ENCODE peak calls at places on chromosomes 6 and 20, in eight cellular contexts. D, P, X, L, W, H, J and M are unnamed samples.

GRCh38 chr20:56247954-56248782 is at the start of gene MC3R:
- DNase-seq in D (peak), P (peak), X (no peak), L (no peak), W (peak), H (peak), J (peak), M (no peak)

GRCh38 chr6:83514877-83515466 is 2.6 kb downstream of the PRSS35 start:
- DNase-seq in D (peak), P (peak), X (no peak), L (peak), W (peak), H (peak), J (peak), M (no peak)

GRCh38 chr20:22386300-22386623 is 198.1 kb downstream of the FOXA2 start:
- DNase-seq in D (no peak), P (no peak), X (no peak), L (no peak), W (no peak), H (no peak), J (no peak), M (no peak)

GRCh38 chr6:96537726-96538125 is 16.1 kb downstream of the UFL1 start:
- DNase-seq in D (no peak), P (no peak), X (no peak), L (no peak), W (no peak), H (no peak), J (no peak), M (no peak)

GRCh38 chr6:75611011-75611701 is 9.5 kb downstream of the SENP6 start:
- DNase-seq in D (no peak), P (no peak), X (no peak), L (no peak), W (no peak), H (no peak), J (no peak), M (no peak)

GRCh38 chr6:43836507-43836906 is 66.5 kb downstream of the VEGFA start:
- DNase-seq in D (no peak), P (no peak), X (no peak), L (no peak), W (no peak), H (no peak), J (no peak), M (no peak)

GRCh38 chr20:19802492-19803158 is 44.6 kb downstream of the RIN2 start:
- DNase-seq in D (peak), P (no peak), X (no peak), L (no peak), W (peak), H (peak), J (peak), M (no peak)

GRCh38 chr20:1815502-1816085 is 79.6 kb upstream of the SIRPA start:
- DNase-seq in D (no peak), P (no peak), X (no peak), L (no peak), W (no peak), H (no peak), J (no peak), M (no peak)

GRCh38 chr20:19483309-19483708 is 270.9 kb downstream of the SLC24A3 start:
- DNase-seq in D (no peak), P (no peak), X (no peak), L (no peak), W (no peak), H (no peak), J (no peak), M (no peak)

GRCh38 chr6:108874470-108875160 is 26.4 kb downstream of the ARMC2 start:
- DNase-seq in D (no peak), P (peak), X (no peak), L (no peak), W (peak), H (no peak), J (no peak), M (peak)

GRCh38 chr20:20938599-20938998 is 167.6 kb downstream of the LINC00237 start:
- DNase-seq in D (no peak), P (no peak), X (no peak), L (no peak), W (no peak), H (no peak), J (no peak), M (no peak)

GRCh38 chr6:85321926-85322325 is 128.0 kb upstream of the NT5E start:
- DNase-seq in D (no peak), P (no peak), X (no peak), L (no peak), W (no peak), H (no peak), J (no peak), M (no peak)

GRCh38 chr6:5361371-5361770 is 100.1 kb downstream of the FARS2 start:
- DNase-seq in D (no peak), P (no peak), X (no peak), L (no peak), W (peak), H (peak), J (no peak), M (no peak)

GRCh38 chr6:29800254-29800653 is 27.4 kb upstream of the HLA-G start:
- DNase-seq in D (no peak), P (no peak), X (no peak), L (no peak), W (no peak), H (no peak), J (no peak), M (no peak)

GRCh38 chr6:117829594-117830319 is 77.3 kb upstream of the SLC35F1 start:
- DNase-seq in D (peak), P (no peak), X (no peak), L (no peak), W (peak), H (peak), J (peak), M (peak)

GRCh38 chr6:16420715-16421461 is 182.5 kb downstream of the GMPR start:
- DNase-seq in D (no peak), P (no peak), X (no peak), L (peak), W (peak), H (peak), J (no peak), M (peak)

GRCh38 chr20:11754451-11754850 is 163.2 kb upstream of the BTBD3 start:
- DNase-seq in D (no peak), P (no peak), X (no peak), L (no peak), W (no peak), H (no peak), J (peak), M (no peak)

GRCh38 chr6:65728879-65729479 is 22.0 kb upstream of the EYS start:
- DNase-seq in D (no peak), P (no peak), X (no peak), L (no peak), W (no peak), H (no peak), J (no peak), M (no peak)

GRCh38 chr20:32752458-32753250 is 9.4 kb upstream of the COMMD7 start:
- DNase-seq in D (no peak), P (no peak), X (no peak), L (peak), W (peak), H (peak), J (peak), M (no peak)

GRCh38 chr20:22425344-22426295 is 158.8 kb downstream of the FOXA2 start:
- DNase-seq in D (peak), P (no peak), X (no peak), L (no peak), W (no peak), H (no peak), J (no peak), M (no peak)

GRCh38 chr6:167501831-167502385 is 177.0 kb downstream of the TTLL2 start:
- DNase-seq in D (peak), P (no peak), X (peak), L (no peak), W (peak), H (peak), J (no peak), M (no peak)

GRCh38 chr6:85077098-85077497 is 312.7 kb upstream of the TBX18 start:
- DNase-seq in D (no peak), P (no peak), X (no peak), L (no peak), W (no peak), H (no peak), J (no peak), M (no peak)

GRCh38 chr6:136987526-136987925 is 57.2 kb downstream of the IL20RA start:
- DNase-seq in D (no peak), P (no peak), X (no peak), L (no peak), W (no peak), H (peak), J (no peak), M (no peak)

GRCh38 chr20:11917663-11918062 is at the start of gene BTBD3:
- DNase-seq in D (no peak), P (no peak), X (peak), L (peak), W (peak), H (no peak), J (peak), M (no peak)

GRCh38 chr20:36542516-36543186 is 1.3 kb downstream of the MYL9 start:
- DNase-seq in D (no peak), P (no peak), X (peak), L (no peak), W (no peak), H (no peak), J (no peak), M (no peak)
- H3K4me3 ChIP-seq in D (no peak), P (peak), X (peak), L (peak), W (peak), H (no peak), J (no peak), M (no peak)

GRCh38 chr20:324177-325042 is 942 bp upstream of the SOX12 start:
- DNase-seq in D (peak), P (peak), X (peak), L (no peak), W (peak), H (peak), J (peak), M (peak)
- TF ChIP-seq CTCF in D (peak), P (peak), X (peak), L (peak), W (peak), H (peak), J (peak), M (peak)

DNA sequence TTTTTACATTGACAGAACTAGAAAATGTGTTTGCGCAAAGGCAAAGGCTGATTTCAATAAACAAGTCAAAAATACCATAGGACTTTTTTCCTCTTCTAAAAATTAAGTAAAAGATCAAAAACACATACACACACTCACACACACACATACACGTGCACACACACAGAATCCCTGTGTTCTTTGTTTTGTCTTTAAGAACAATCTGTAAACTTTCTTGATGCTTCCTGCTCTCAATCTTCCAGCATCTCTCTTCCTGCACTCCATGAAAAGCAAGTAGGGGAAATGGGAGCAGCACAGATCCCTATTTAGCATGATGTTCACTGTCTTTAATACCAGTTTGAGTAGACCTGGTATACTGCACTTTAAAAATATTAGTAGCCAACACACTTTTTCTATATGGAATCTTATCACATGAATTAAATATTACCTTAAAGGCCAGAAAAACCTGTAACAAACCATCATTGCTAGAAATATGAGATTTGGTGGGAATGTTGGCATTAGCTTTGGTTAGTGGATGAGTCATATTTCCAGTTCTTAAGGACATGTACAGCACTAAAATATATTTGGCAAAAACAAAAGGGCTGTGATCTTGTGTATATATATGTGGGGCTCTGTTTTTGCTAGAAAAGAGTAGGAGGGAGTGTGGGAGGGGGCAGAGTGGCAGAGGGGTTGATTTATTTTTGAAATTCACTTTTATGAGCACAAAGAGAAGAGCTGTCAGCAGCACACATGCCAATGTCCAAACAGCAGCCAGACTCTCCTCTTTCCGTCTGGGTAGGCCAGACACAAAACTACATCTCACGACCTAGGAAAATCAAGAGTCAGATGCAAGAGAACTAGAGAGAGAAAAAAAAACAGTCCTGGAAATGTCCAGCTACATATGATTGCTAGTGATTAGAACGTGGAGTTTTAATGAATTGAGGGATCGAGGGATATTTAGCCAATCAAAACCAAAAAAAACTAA is 4.6 kb downstream of the PTPRK start:
- DNase-seq in D (no peak), P (no peak), X (no peak), L (no peak), W (peak), H (peak), J (no peak), M (no peak)
- H3K4me3 ChIP-seq in D (peak), P (no peak), X (no peak), L (no peak), W (no peak), H (peak), J (no peak), M (no peak)

GRCh38 chr20:15867899-15868298 is 705.3 kb downstream of the KIF16B start:
- DNase-seq in D (peak), P (no peak), X (no peak), L (no peak), W (no peak), H (peak), J (no peak), M (no peak)
- TF ChIP-seq CTCF in D (peak), P (no peak), X (no peak), L (no peak), W (no peak), H (peak), J (peak), M (peak)

GRCh38 chr20:38290829-38291581 is 13.0 kb upstream of the BPI start:
- DNase-seq in D (peak), P (no peak), X (peak), L (peak), W (peak), H (peak), J (no peak), M (no peak)
- H3K4me3 ChIP-seq in D (no peak), P (no peak), X (no peak), L (no peak), W (no peak), H (peak), J (no peak), M (no peak)

GRCh38 chr6:28203201-28203600 is 21.9 kb upstream of the ZSCAN9 start:
- DNase-seq in D (no peak), P (no peak), X (no peak), L (no peak), W (no peak), H (no peak), J (no peak), M (no peak)
- TF ChIP-seq CTCF in D (no peak), P (no peak), X (no peak), L (no peak), W (no peak), H (no peak), J (no peak), M (no peak)

DNA sequence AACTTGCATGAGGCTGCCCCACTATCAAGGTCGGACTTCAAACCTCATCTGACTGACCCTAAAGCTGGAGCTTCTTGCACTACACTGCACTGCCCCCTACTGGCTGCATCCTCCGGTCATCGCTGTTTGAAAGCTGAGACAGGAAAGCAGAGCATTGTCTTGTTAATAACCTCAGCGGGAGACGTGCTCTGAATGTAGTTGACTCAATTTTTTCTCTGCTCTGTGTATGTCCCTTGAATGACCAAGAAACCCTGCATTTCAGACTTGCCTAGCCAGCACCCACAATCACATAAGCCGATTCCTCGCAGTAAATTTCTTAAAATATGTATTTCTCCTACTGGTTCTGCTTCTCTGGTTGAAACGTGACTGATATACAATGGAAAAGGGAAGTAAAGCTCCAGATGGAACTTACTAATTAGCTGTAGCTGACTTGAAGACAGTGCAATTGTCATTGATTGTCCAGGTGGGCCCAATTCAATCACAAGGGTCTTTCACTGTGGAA is 27.8 kb downstream of the TCF21 start:
- DNase-seq in D (peak), P (peak), X (peak), L (peak), W (peak), H (peak), J (peak), M (peak)
- H3K4me3 ChIP-seq in D (no peak), P (no peak), X (no peak), L (no peak), W (no peak), H (peak), J (no peak), M (no peak)

GRCh38 chr6:154159126-154159525 is 120.1 kb downstream of the OPRM1 start:
- DNase-seq in D (no peak), P (no peak), X (no peak), L (no peak), W (no peak), H (no peak), J (no peak), M (no peak)
- TF ChIP-seq CTCF in D (no peak), P (no peak), X (no peak), L (no peak), W (no peak), H (no peak), J (no peak), M (no peak)

GRCh38 chr6:41636803-41637178 is 1.5 kb upstream of the MDFI start:
- DNase-seq in D (no peak), P (no peak), X (no peak), L (no peak), W (peak), H (peak), J (peak), M (no peak)
- H3K4me3 ChIP-seq in D (no peak), P (peak), X (peak), L (no peak), W (peak), H (peak), J (peak), M (no peak)